ENCODE peak calls at places on chromosomes 6 and 20, in eight cellular contexts. One of them, this sample, is unnamed.

GRCh38 chr20:38617011-38617829 is 15.6 kb downstream of the ARHGAP40 start:
- DNase-seq in GM19239: no peak
- DNase-seq in myocyte: no peak
- DNase-seq in effector CD4-positive, alpha-beta T cell: no peak
- DNase-seq in left colon: no peak
- DNase-seq in EL: peak; percentile 77
- DNase-seq in SK-N-SH: no peak
- DNase-seq in left lung: no peak
- DNase-seq in this sample: no peak

GRCh38 chr6:3356056-3356823 is 97.5 kb downstream of the PSMG4 start:
- DNase-seq in GM19239: peak; percentile 72
- DNase-seq in myocyte: peak; percentile 72
- DNase-seq in effector CD4-positive, alpha-beta T cell: peak; percentile 55
- DNase-seq in left colon: peak; percentile 88
- DNase-seq in EL: peak; percentile 76
- DNase-seq in SK-N-SH: peak; percentile 81
- DNase-seq in left lung: no peak
- DNase-seq in this sample: peak; percentile 89

GRCh38 chr6:107616776-107617175 is 126.9 kb downstream of the SOBP start:
- DNase-seq in GM19239: no peak
- DNase-seq in myocyte: no peak
- DNase-seq in effector CD4-positive, alpha-beta T cell: no peak
- DNase-seq in left colon: no peak
- DNase-seq in EL: no peak
- DNase-seq in SK-N-SH: peak; percentile 64
- DNase-seq in left lung: no peak
- DNase-seq in this sample: no peak

GRCh38 chr6:15304337-15305078 is 58.6 kb downstream of the JARID2 start:
- DNase-seq in GM19239: no peak
- DNase-seq in myocyte: no peak
- DNase-seq in effector CD4-positive, alpha-beta T cell: no peak
- DNase-seq in left colon: no peak
- DNase-seq in EL: no peak
- DNase-seq in SK-N-SH: no peak
- DNase-seq in left lung: no peak
- DNase-seq in this sample: no peak

GRCh38 chr6:118580585-118581419 is 32.7 kb downstream of the PLN start:
- DNase-seq in GM19239: peak; percentile 9
- DNase-seq in myocyte: peak; percentile 73
- DNase-seq in effector CD4-positive, alpha-beta T cell: peak; percentile 13
- DNase-seq in left colon: no peak
- DNase-seq in EL: peak; percentile 74
- DNase-seq in SK-N-SH: peak; percentile 49
- DNase-seq in left lung: no peak
- DNase-seq in this sample: peak; percentile 72

GRCh38 chr20:8255945-8256632 is 124.0 kb downstream of the PLCB1 start:
- DNase-seq in GM19239: no peak
- DNase-seq in myocyte: no peak
- DNase-seq in effector CD4-positive, alpha-beta T cell: no peak
- DNase-seq in left colon: no peak
- DNase-seq in EL: no peak
- DNase-seq in SK-N-SH: no peak
- DNase-seq in left lung: no peak
- DNase-seq in this sample: no peak

GRCh38 chr20:62376112-62377063 is 9.3 kb upstream of the LAMA5 start:
- DNase-seq in GM19239: no peak
- DNase-seq in myocyte: peak; percentile 45
- DNase-seq in effector CD4-positive, alpha-beta T cell: no peak
- DNase-seq in left colon: no peak
- DNase-seq in EL: no peak
- DNase-seq in SK-N-SH: no peak
- DNase-seq in left lung: no peak
- DNase-seq in this sample: no peak

GRCh38 chr6:119148102-119148824 is 69.8 kb upstream of the FAM184A start:
- DNase-seq in GM19239: peak; percentile 24
- DNase-seq in myocyte: peak; percentile 81
- DNase-seq in effector CD4-positive, alpha-beta T cell: no peak
- DNase-seq in left colon: no peak
- DNase-seq in EL: peak; percentile 75
- DNase-seq in SK-N-SH: peak; percentile 66
- DNase-seq in left lung: no peak
- DNase-seq in this sample: peak; percentile 64

GRCh38 chr6:56637640-56638039 is 5.0 kb downstream of the DST start:
- DNase-seq in GM19239: no peak
- DNase-seq in myocyte: peak; percentile 71
- DNase-seq in effector CD4-positive, alpha-beta T cell: no peak
- DNase-seq in left colon: no peak
- DNase-seq in EL: peak; percentile 78
- DNase-seq in SK-N-SH: peak; percentile 43
- DNase-seq in left lung: no peak
- DNase-seq in this sample: peak; percentile 25

GRCh38 chr20:3068986-3069900 is 2.2 kb upstream of the OXT start:
- DNase-seq in GM19239: no peak
- DNase-seq in myocyte: peak; percentile 53
- DNase-seq in effector CD4-positive, alpha-beta T cell: no peak
- DNase-seq in left colon: no peak
- DNase-seq in EL: peak; percentile 57
- DNase-seq in SK-N-SH: no peak
- DNase-seq in left lung: no peak
- DNase-seq in this sample: peak; percentile 52

GRCh38 chr6:33694401-33694931 is 17.0 kb downstream of the UQCC2 start:
- DNase-seq in GM19239: no peak
- DNase-seq in myocyte: peak; percentile 93
- DNase-seq in effector CD4-positive, alpha-beta T cell: peak; percentile 63
- DNase-seq in left colon: no peak
- DNase-seq in EL: peak; percentile 74
- DNase-seq in SK-N-SH: peak; percentile 47
- DNase-seq in left lung: no peak
- DNase-seq in this sample: peak; percentile 90

GRCh38 chr6:10404799-10405524 is 9.9 kb downstream of the TFAP2A start:
- DNase-seq in GM19239: no peak
- DNase-seq in myocyte: no peak
- DNase-seq in effector CD4-positive, alpha-beta T cell: no peak
- DNase-seq in left colon: no peak
- DNase-seq in EL: peak; percentile 38
- DNase-seq in SK-N-SH: no peak
- DNase-seq in left lung: peak; percentile 67
- DNase-seq in this sample: no peak

GRCh38 chr6:65999288-65999791 is 292.3 kb upstream of the EYS start:
- DNase-seq in GM19239: no peak
- DNase-seq in myocyte: no peak
- DNase-seq in effector CD4-positive, alpha-beta T cell: no peak
- DNase-seq in left colon: no peak
- DNase-seq in EL: no peak
- DNase-seq in SK-N-SH: no peak
- DNase-seq in left lung: peak; percentile 58
- DNase-seq in this sample: no peak

GRCh38 chr6:162854228-162854627 is 126.5 kb downstream of the PACRG start:
- DNase-seq in GM19239: no peak
- DNase-seq in myocyte: no peak
- DNase-seq in effector CD4-positive, alpha-beta T cell: no peak
- DNase-seq in left colon: no peak
- DNase-seq in EL: no peak
- DNase-seq in SK-N-SH: no peak
- DNase-seq in left lung: no peak
- DNase-seq in this sample: no peak

GRCh38 chr6:44166116-44166515 is 7.5 kb downstream of the CAPN11 start:
- DNase-seq in GM19239: no peak
- DNase-seq in myocyte: no peak
- DNase-seq in effector CD4-positive, alpha-beta T cell: no peak
- DNase-seq in left colon: no peak
- DNase-seq in EL: no peak
- DNase-seq in SK-N-SH: no peak
- DNase-seq in left lung: no peak
- DNase-seq in this sample: no peak

GRCh38 chr20:35506872-35507638 is 22.4 kb downstream of the C20orf173 start:
- DNase-seq in GM19239: no peak
- DNase-seq in myocyte: peak; percentile 20
- DNase-seq in effector CD4-positive, alpha-beta T cell: no peak
- DNase-seq in left colon: no peak
- DNase-seq in EL: peak; percentile 61
- DNase-seq in SK-N-SH: no peak
- DNase-seq in left lung: no peak
- DNase-seq in this sample: no peak

This sample was measured in D341Med.